ENCODE peak calls at places on chromosomes 1 and 21, in ten cellular contexts. U, B, L, M, X, I, T, C, R and P are unnamed samples.

GRCh38 chr1:64497484-64497883 is 27.6 kb downstream of the CACHD1 start:
- DNase-seq in B (no peak), M (no peak), T (no peak), R (no peak), U (no peak), L (peak; percentile 28), C (no peak), X (no peak), I (no peak), P (no peak)

GRCh38 chr1:203495845-203496244 is 1.9 kb downstream of the OPTC start:
- DNase-seq in B (no peak), L (no peak), T (no peak), X (no peak), R (no peak), C (no peak), I (no peak), M (no peak), U (no peak), P (no peak)

GRCh38 chr1:247864644-247865043 is 7.7 kb downstream of the TRIM58 start:
- DNase-seq in U (no peak), B (no peak), L (no peak), C (no peak), M (no peak), I (no peak), T (no peak), X (no peak), R (no peak), P (no peak)

GRCh38 chr1:13535227-13535626 is 21.4 kb upstream of the LRRC38 start:
- DNase-seq in I (no peak), T (no peak), R (no peak), M (no peak), B (no peak), X (no peak), C (no peak), U (no peak), L (no peak), P (no peak)

GRCh38 chr1:155125946-155126493 is 1.7 kb upstream of the EFNA1 start:
- DNase-seq in L (peak; percentile 43), U (peak; percentile 58), I (no peak), X (peak; percentile 66), M (no peak), C (peak; percentile 36), T (peak; percentile 10), B (peak; percentile 95), R (no peak), P (peak; percentile 22)

GRCh38 chr1:26023826-26024225 is 2.3 kb downstream of the EXTL1 start:
- DNase-seq in M (no peak), X (no peak), L (no peak), I (no peak), R (no peak), T (no peak), C (no peak), U (no peak), B (no peak), P (no peak)

GRCh38 chr1:36733748-36734147 is 251.0 kb upstream of the CSF3R start:
- DNase-seq in T (no peak), C (no peak), U (no peak), R (no peak), M (no peak), I (no peak), X (no peak), L (no peak), B (no peak), P (no peak)

GRCh38 chr1:236009857-236010256 is 55.0 kb downstream of the NID1 start:
- DNase-seq in B (no peak), X (no peak), C (no peak), R (no peak), M (no peak), T (peak; percentile 84), I (no peak), L (peak; percentile 93), U (no peak), P (no peak)

GRCh38 chr1:63124666-63125191 is 197.6 kb upstream of the FOXD3 start:
- DNase-seq in B (no peak), T (peak; percentile 33), M (no peak), C (no peak), I (no peak), X (no peak), U (no peak), R (no peak), L (peak; percentile 81), P (no peak)

GRCh38 chr21:41970099-41970391 is 16.2 kb upstream of the C2CD2 start:
- DNase-seq in R (peak; percentile 74), B (peak; percentile 11), X (peak; percentile 7), C (no peak), T (no peak), M (no peak), I (no peak), U (no peak), L (no peak), P (no peak)

GRCh38 chr1:17574502-17574901 is 35.0 kb downstream of the ARHGEF10L start:
- DNase-seq in T (no peak), C (no peak), M (no peak), B (no peak), X (no peak), R (no peak), L (no peak), U (no peak), I (no peak), P (peak; percentile 40)
- TF ChIP-seq CTCF in T (peak; percentile 35), C (no peak), M (no peak), B (no peak), X (no peak), R (peak; percentile 44), L (peak; percentile 27), U (peak; percentile 18), I (no peak), P (no peak)

GRCh38 chr1:164443166-164443565 is 115.8 kb upstream of the PBX1 start:
- DNase-seq in L (no peak), U (no peak), R (no peak), T (no peak), C (no peak), X (no peak), M (no peak), B (no peak), I (no peak), P (no peak)
- TF ChIP-seq CTCF in L (no peak), U (no peak), R (no peak), T (no peak), C (no peak), X (no peak), M (no peak), B (no peak), I (no peak), P (no peak)

GRCh38 chr1:150829751-150830150 is 21.7 kb upstream of the CTSK start:
- DNase-seq in L (no peak), X (no peak), U (no peak), I (no peak), C (peak; percentile 27), R (no peak), T (peak; percentile 18), M (peak; percentile 12), B (no peak), P (no peak)
- TF ChIP-seq CTCF in L (peak; percentile 11), X (peak; percentile 30), U (no peak), I (no peak), C (peak; percentile 70), R (no peak), T (peak; percentile 55), M (no peak), B (no peak), P (peak; percentile 62)

DNA sequence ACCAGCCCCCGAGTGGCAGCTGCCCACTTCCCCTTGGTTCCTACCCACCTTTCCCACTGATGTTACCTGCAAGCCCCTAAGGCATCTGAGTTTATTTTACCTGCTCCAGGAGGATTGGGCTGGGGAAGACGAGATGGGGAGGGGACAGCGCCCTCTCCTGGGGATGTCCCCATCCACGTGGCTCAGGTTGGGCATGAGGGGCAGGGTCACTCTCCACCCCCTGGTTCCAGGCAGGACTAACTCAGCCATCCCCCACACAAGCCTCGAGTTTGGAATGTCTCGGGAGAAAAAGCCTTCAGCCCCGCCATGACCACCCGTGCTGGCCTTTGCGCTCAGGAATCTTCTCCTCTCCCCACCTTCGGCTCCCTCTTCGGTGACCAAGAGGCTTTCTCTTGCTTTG is 90.0 kb downstream of the ARHGEF10L start:
- DNase-seq in T (no peak), B (no peak), R (no peak), I (no peak), M (no peak), C (no peak), U (no peak), L (no peak), X (no peak), P (peak; percentile 41)
- TF ChIP-seq CTCF in T (peak; percentile 49), B (no peak), R (peak; percentile 26), I (no peak), M (no peak), C (peak; percentile 32), U (no peak), L (peak; percentile 21), X (no peak), P (peak; percentile 51)

GRCh38 chr1:84724128-84724860 is 34.0 kb upstream of the SSX2IP start:
- DNase-seq in C (peak; percentile 57), R (no peak), L (no peak), U (no peak), X (peak; percentile 65), B (no peak), T (no peak), M (peak; percentile 11), I (peak; percentile 10), P (peak; percentile 40)
- TF ChIP-seq CTCF in C (peak; percentile 65), R (peak; percentile 7), L (no peak), U (no peak), X (peak; percentile 46), B (no peak), T (peak; percentile 64), M (peak; percentile 15), I (peak; percentile 49), P (peak; percentile 84)